ENCODE peak calls at places on chromosome 10, in eight cellular contexts. F is T-helper 9 cell; S is stimulated activated naive B cell treated with anti-CD40 and anti-IgM and Interleukin-4, amounts not matched to agents 10 μg/mL and 1 μg/mL and 100 μg/mL, for 72 hours; N is HTR-8/SVneo; V is HCEC 1CT; U is Right ventricle myocardium inferior; D is stimulated activated CD4-positive, alpha-beta T cell treated with anti-CD3 and anti-CD28 coated beads, Interleukin-2, amount 100 ng/mL, for 24 hours; A is CD4-positive, alpha-beta T cell. H is an unnamed sample.

GRCh38 chr10:87957702-87958101 is 94.3 kb downstream of the PTEN start:
- DNase-seq in N (no peak), A (no peak), D (no peak), U (no peak), V (no peak), S (no peak), F (no peak), H (no peak)

GRCh38 chr10:121168513-121169216 is 317.5 kb downstream of the WDR11 start:
- DNase-seq in N (no peak), U (no peak), V (no peak), A (no peak), D (no peak), S (no peak), F (no peak), H (no peak)

GRCh38 chr10:30862486-30862885 is 169.2 kb downstream of the ZNF438 start:
- DNase-seq in U (no peak), S (no peak), F (no peak), A (no peak), D (no peak), V (peak; percentile 90), N (peak; percentile 35), H (no peak)

GRCh38 chr10:12388671-12389070 is 39.3 kb downstream of the CAMK1D start:
- DNase-seq in N (no peak), F (no peak), V (no peak), S (no peak), A (no peak), D (no peak), U (no peak), H (no peak)

GRCh38 chr10:128912568-128913311 is 554.3 kb upstream of the MGMT start:
- DNase-seq in A (no peak), S (no peak), V (no peak), F (no peak), N (no peak), D (no peak), U (no peak), H (no peak)

GRCh38 chr10:21895932-21896331 is 107.6 kb downstream of the DNAJC1 start:
- DNase-seq in N (no peak), F (no peak), S (no peak), V (no peak), A (no peak), U (no peak), D (no peak), H (no peak)

GRCh38 chr10:58291538-58292174 is 22.7 kb downstream of the CISD1 start:
- DNase-seq in F (peak; percentile 14), A (peak; percentile 4), S (no peak), U (no peak), V (peak; percentile 72), D (peak; percentile 22), N (peak; percentile 48), H (peak; percentile 68)

GRCh38 chr10:24118246-24118645 is 90.7 kb upstream of the KIAA1217 start:
- DNase-seq in D (no peak), F (no peak), V (no peak), S (no peak), N (no peak), U (no peak), A (no peak), H (no peak)

GRCh38 chr10:25083546-25084111 is 67.2 kb downstream of the THNSL1 start:
- DNase-seq in A (no peak), U (no peak), F (no peak), D (no peak), V (no peak), N (no peak), S (no peak), H (no peak)

GRCh38 chr10:118669020-118669766 is 73.7 kb upstream of the PRLHR start:
- DNase-seq in A (no peak), S (no peak), D (no peak), N (no peak), V (no peak), U (no peak), F (no peak), H (peak; percentile 41)

GRCh38 chr10:75613685-75614587 is 182.5 kb downstream of the LRMDA start:
- DNase-seq in V (no peak), N (peak; percentile 13), A (no peak), U (no peak), D (no peak), S (no peak), F (no peak), H (no peak)

GRCh38 chr10:30411263-30411662 is 22.7 kb upstream of the MAP3K8 start:
- DNase-seq in S (no peak), U (no peak), D (no peak), N (no peak), V (no peak), A (no peak), F (no peak), H (no peak)

GRCh38 chr10:71771821-71772617 is 1.3 kb downstream of the VSIR start:
- DNase-seq in N (peak; percentile 70), A (no peak), S (no peak), U (peak; percentile 78), D (no peak), V (peak; percentile 57), F (no peak), H (peak; percentile 81)

GRCh38 chr10:110141185-110141584 is 66.2 kb upstream of the MXI1 start:
- DNase-seq in S (no peak), D (no peak), U (no peak), V (peak; percentile 32), A (no peak), N (no peak), F (no peak), H (no peak)

GRCh38 chr10:68665841-68666240 is 55.2 kb upstream of the CCAR1 start:
- DNase-seq in F (no peak), S (no peak), D (no peak), N (no peak), U (no peak), V (peak; percentile 69), A (no peak), H (no peak)

GRCh38 chr10:79112898-79113431 is 44.2 kb downstream of the ZMIZ1 start:
- DNase-seq in N (peak; percentile 69), D (no peak), S (no peak), F (no peak), A (no peak), V (peak; percentile 79), U (no peak), H (no peak)

GRCh38 chr10:96341219-96342182 is 17.3 kb downstream of the OPALIN start:
- DNase-seq in A (no peak), N (no peak), S (peak; percentile 4), D (no peak), U (no peak), V (no peak), F (no peak), H (no peak)